ENCODE peak calls at places on chromosomes 7 and 10, in ten cellular contexts. Q is GM20000; A is stimulated activated CD4-positive, alpha-beta T cell treated with anti-CD3 and anti-CD28 coated beads, Interleukin-1b, Interleukin-23, amount 100 ng/mL, for 1 hour; D is AG09309; N is substantia nigra; S is activated CD8-positive, alpha-beta memory T cell treated with anti-CD3 and anti-CD28 coated beads, Interleukin-2, amount 50 U/mL, for 4 hours; G is WTC11; R is tibial artery; T is GM04504; E is effector CD4-positive, alpha-beta T cell. W is an unnamed sample.
A peak's percentile ranks its signal among the peaks of the same experiment; 100 is the strongest.

GRCh38 chr7:69823151-69823744 is 225.0 kb downstream of the AUTS2 start:
- DNase-seq in Q (no peak), A (no peak), D (no peak), N (no peak), S (no peak), G (no peak), R (no peak), T (no peak), E (no peak), W (peak; percentile 57)

GRCh38 chr7:102155821-102156441 is 130.7 kb upstream of the SH2B2 start:
- DNase-seq in Q (no peak), A (no peak), D (no peak), N (no peak), S (no peak), G (no peak), R (no peak), T (no peak), E (no peak), W (no peak)

GRCh38 chr7:104862719-104863118 is 151.3 kb upstream of the KMT2E start:
- DNase-seq in Q (no peak), A (no peak), D (no peak), N (no peak), S (no peak), G (peak; percentile 54), R (no peak), T (no peak), E (no peak), W (no peak)

GRCh38 chr7:26439502-26440252 is 148.0 kb downstream of the SNX10 start:
- DNase-seq in Q (no peak), A (no peak), D (no peak), N (no peak), S (no peak), G (no peak), R (no peak), T (no peak), E (no peak), W (no peak)

GRCh38 chr10:59700709-59701108 is 8.9 kb downstream of the SLC16A9 start:
- DNase-seq in Q (no peak), A (no peak), D (no peak), N (no peak), S (no peak), G (peak; percentile 23), R (no peak), T (no peak), E (no peak), W (no peak)

GRCh38 chr10:110363572-110364411 is 59.1 kb upstream of the SMNDC1 start:
- DNase-seq in Q (no peak), A (no peak), D (no peak), N (no peak), S (no peak), G (no peak), R (no peak), T (no peak), E (no peak), W (peak; percentile 8)

GRCh38 chr10:95755511-95756004 is 405 bp upstream of the ENTPD1 start:
- DNase-seq in Q (peak; percentile 73), A (no peak), D (no peak), N (peak; percentile 8), S (no peak), G (peak; percentile 46), R (peak; percentile 43), T (no peak), E (no peak), W (no peak)

GRCh38 chr7:132705146-132705545 is 128.9 kb upstream of the PLXNA4 start:
- DNase-seq in Q (no peak), A (no peak), D (no peak), N (no peak), S (no peak), G (no peak), R (no peak), T (no peak), E (no peak), W (no peak)

GRCh38 chr10:102344067-102344466 is 51.4 kb upstream of the NFKB2 start:
- DNase-seq in Q (no peak), A (no peak), D (no peak), N (no peak), S (no peak), G (no peak), R (no peak), T (no peak), E (no peak), W (no peak)

GRCh38 chr7:71682181-71682580 is 550.2 kb downstream of the GALNT17 start:
- DNase-seq in Q (no peak), A (no peak), D (no peak), N (no peak), S (no peak), G (no peak), R (no peak), T (no peak), E (no peak), W (no peak)

GRCh38 chr7:155136619-155137243 is 66.6 kb downstream of the HTR5A start:
- DNase-seq in Q (no peak), A (no peak), D (no peak), N (no peak), S (no peak), G (no peak), R (no peak), T (no peak), E (no peak), W (no peak)

GRCh38 chr10:75234683-75235374 is 928 bp downstream of the COMTD1 start:
- DNase-seq in Q (no peak), A (peak; percentile 4), D (no peak), N (no peak), S (peak; percentile 34), G (peak; percentile 70), R (no peak), T (no peak), E (peak; percentile 20), W (no peak)

GRCh38 chr7:43824963-43825362 is 44.4 kb downstream of the MRPS24 start:
- DNase-seq in Q (no peak), A (no peak), D (no peak), N (no peak), S (no peak), G (no peak), R (no peak), T (no peak), E (no peak), W (no peak)

GRCh38 chr10:77070892-77071595 is 566.6 kb downstream of the KCNMA1 start:
- DNase-seq in Q (no peak), A (no peak), D (no peak), N (no peak), S (no peak), G (no peak), R (peak; percentile 86), T (no peak), E (no peak), W (no peak)

GRCh38 chr7:137003071-137003470 is 134.6 kb downstream of the CHRM2 start:
- DNase-seq in Q (no peak), A (no peak), D (peak; percentile 24), N (no peak), S (no peak), G (no peak), R (no peak), T (no peak), E (no peak), W (no peak)

GRCh38 chr7:131564640-131565039 is 8.2 kb upstream of the PODXL start:
- DNase-seq in Q (no peak), A (no peak), D (no peak), N (no peak), S (no peak), G (no peak), R (no peak), T (no peak), E (no peak), W (no peak)

GRCh38 chr7:121510302-121510701 is 114.2 kb upstream of the FAM3C start:
- DNase-seq in Q (no peak), A (no peak), D (no peak), N (no peak), S (no peak), G (no peak), R (no peak), T (no peak), E (no peak), W (no peak)